ENCODE peak calls at places on chromosomes 11 and 22, in six cellular contexts. R, V, F, J, H and G are unnamed samples.
A peak's percentile ranks its signal among the peaks of the same experiment; 100 is the strongest.

GRCh38 chr11:21511835-21512440 is 680.9 kb upstream of the ANO5 start:
- DNase-seq in R (peak; percentile 71), F (no peak), H (peak; percentile 88), V (peak; percentile 5), J (peak; percentile 1), G (peak; percentile 84)

GRCh38 chr22:25008666-25009065 is 56.1 kb downstream of the KIAA1671 start:
- DNase-seq in H (no peak), V (no peak), J (no peak), R (peak; percentile 91), F (no peak), G (no peak)

GRCh38 chr11:65434057-65434666 is 11.6 kb downstream of the NEAT1 start:
- DNase-seq in V (peak; percentile 65), H (no peak), J (no peak), F (no peak), R (peak; percentile 9), G (no peak)

GRCh38 chr11:45537617-45538016 is 127.8 kb downstream of the CHST1 start:
- DNase-seq in J (no peak), R (no peak), V (no peak), H (no peak), F (no peak), G (no peak)

GRCh38 chr11:72308226-72309073 is 64.5 kb upstream of the PHOX2A start:
- DNase-seq in H (no peak), J (no peak), F (no peak), V (peak; percentile 90), R (peak; percentile 38), G (no peak)

GRCh38 chr11:7019500-7020182 is 505 bp downstream of the ZNF214 start:
- DNase-seq in J (no peak), F (peak; percentile 37), H (peak; percentile 38), R (peak; percentile 27), V (no peak), G (peak; percentile 40)

GRCh38 chr11:48029686-48030279 is 49.4 kb downstream of the PTPRJ start:
- DNase-seq in F (no peak), H (no peak), J (no peak), V (no peak), R (no peak), G (no peak)

GRCh38 chr11:134754823-134755198 is 342.8 kb upstream of the B3GAT1 start:
- DNase-seq in V (no peak), F (no peak), J (no peak), H (no peak), R (no peak), G (no peak)

GRCh38 chr11:71112454-71112853 is 139.9 kb downstream of the SHANK2 start:
- DNase-seq in F (no peak), V (no peak), R (no peak), H (no peak), J (no peak), G (no peak)

GRCh38 chr22:41499624-41500280 is 30.8 kb downstream of the ACO2 start:
- DNase-seq in R (no peak), F (no peak), J (no peak), V (no peak), H (no peak), G (no peak)

GRCh38 chr11:32317646-32318045 is 117.7 kb downstream of the WT1 start:
- DNase-seq in V (no peak), R (no peak), J (no peak), H (no peak), F (no peak), G (no peak)

GRCh38 chr11:130156108-130157022 is 3.2 kb upstream of the ST14 start:
- DNase-seq in H (no peak), J (no peak), R (no peak), F (no peak), V (no peak), G (peak; percentile 10)

GRCh38 chr11:120216426-120217102 is 5.7 kb downstream of the OAF start:
- DNase-seq in V (no peak), H (no peak), R (no peak), J (no peak), F (no peak), G (no peak)

GRCh38 chr22:41742918-41743317 is 43.6 kb downstream of the MEI1 start:
- DNase-seq in H (peak; percentile 36), V (no peak), R (no peak), J (no peak), F (no peak), G (no peak)